ENCODE peak calls at places on chromosome 12, in seven cellular contexts. P is kidney tubule cell; U is NCI-H82; B is GM19239; A is activated naive CD8-positive, alpha-beta T cell treated with anti-CD3 and anti-CD28 coated beads, Interleukin-2, amount 50 U/mL, for 16 hours; O is COR-L47; J is NCI-H2081. H is an unnamed sample.

GRCh38 chr12:27009926-27010325 is 4.3 kb downstream of the TM7SF3 start:
- DNase-seq in P (peak; percentile 38), A (no peak), J (no peak), B (no peak), U (no peak), O (no peak), H (no peak)

GRCh38 chr12:114001731-114002340 is 35.7 kb upstream of the RBM19 start:
- DNase-seq in A (no peak), U (no peak), O (no peak), B (no peak), J (no peak), P (no peak), H (no peak)

GRCh38 chr12:15522574-15523187 is 200.4 kb downstream of the PTPRO start:
- DNase-seq in A (no peak), P (peak; percentile 65), U (peak; percentile 87), B (no peak), O (peak; percentile 27), J (peak; percentile 64), H (peak; percentile 63)

GRCh38 chr12:78149459-78149858 is 318.8 kb downstream of the NAV3 start:
- DNase-seq in J (peak; percentile 50), P (no peak), U (peak; percentile 37), O (no peak), A (no peak), B (no peak), H (peak; percentile 36)

GRCh38 chr12:76489737-76490136 is 69.8 kb downstream of the OSBPL8 start:
- DNase-seq in B (no peak), O (no peak), J (no peak), U (no peak), P (peak; percentile 31), A (no peak), H (no peak)

GRCh38 chr12:46354111-46354798 is 18.3 kb downstream of the SLC38A2 start:
- DNase-seq in B (no peak), A (no peak), P (no peak), U (peak; percentile 24), J (no peak), O (no peak), H (no peak)

GRCh38 chr12:51403159-51403558 is 12.0 kb upstream of the GALNT6 start:
- DNase-seq in J (no peak), O (no peak), A (no peak), P (no peak), U (no peak), B (no peak), H (no peak)

GRCh38 chr12:68674376-68674775 is 12.4 kb upstream of the NUP107 start:
- DNase-seq in P (no peak), J (no peak), A (no peak), B (no peak), U (no peak), O (no peak), H (no peak)

GRCh38 chr12:102948941-102949352 is 8.5 kb upstream of the ASCL1 start:
- DNase-seq in U (peak; percentile 69), B (no peak), J (peak; percentile 74), P (peak; percentile 42), O (peak; percentile 72), A (no peak), H (peak; percentile 53)

GRCh38 chr12:46217686-46218508 is 50.9 kb downstream of the SLC38A1 start:
- DNase-seq in J (no peak), O (no peak), B (peak; percentile 13), A (no peak), P (no peak), U (peak; percentile 47), H (no peak)

H was measured in myocyte.